ENCODE peak calls at places on chromosomes 7 and 10, in eight cellular contexts. P, U, R, Q, J, K, D and N are unnamed samples.

GRCh38 chr10:63738410-63738809 is 217.2 kb downstream of the REEP3 start:
- DNase-seq in P (no peak), U (peak; percentile 24), R (no peak), Q (peak; percentile 81), J (no peak), K (peak; percentile 66), D (no peak), N (no peak)

GRCh38 chr7:157612664-157613561 is 276.1 kb downstream of the DNAJB6 start:
- DNase-seq in P (peak; percentile 37), U (no peak), R (peak; percentile 76), Q (peak; percentile 17), J (no peak), K (no peak), D (peak; percentile 54), N (no peak)

GRCh38 chr10:59587083-59587755 is 122.4 kb downstream of the SLC16A9 start:
- DNase-seq in P (no peak), U (no peak), R (no peak), Q (no peak), J (no peak), K (no peak), D (no peak), N (no peak)

GRCh38 chr10:122471531-122472177 is 10.3 kb downstream of the HTRA1 start:
- DNase-seq in P (no peak), U (no peak), R (no peak), Q (peak; percentile 63), J (no peak), K (no peak), D (no peak), N (no peak)

GRCh38 chr7:122515404-122515803 is 183.5 kb downstream of the RNF133 start:
- DNase-seq in P (no peak), U (peak; percentile 2), R (no peak), Q (no peak), J (no peak), K (no peak), D (no peak), N (no peak)

GRCh38 chr10:82377608-82378007 is 502.6 kb downstream of the NRG3 start:
- DNase-seq in P (no peak), U (peak; percentile 21), R (no peak), Q (peak; percentile 81), J (no peak), K (peak; percentile 72), D (no peak), N (no peak)

GRCh38 chr7:3154881-3155494 is 111.3 kb upstream of the CARD11 start:
- DNase-seq in P (peak; percentile 40), U (peak; percentile 69), R (peak; percentile 75), Q (peak; percentile 61), J (peak; percentile 52), K (peak; percentile 75), D (peak; percentile 43), N (peak; percentile 31)

GRCh38 chr10:112980908-112981307 is 30.9 kb downstream of the TCF7L2 start:
- DNase-seq in P (no peak), U (no peak), R (no peak), Q (no peak), J (no peak), K (no peak), D (no peak), N (no peak)

GRCh38 chr10:6346621-6347020 is 143.9 kb downstream of the PFKFB3 start:
- DNase-seq in P (no peak), U (no peak), R (no peak), Q (no peak), J (no peak), K (no peak), D (no peak), N (no peak)

GRCh38 chr7:137454169-137455166 is 110.9 kb upstream of the PTN start:
- DNase-seq in P (no peak), U (no peak), R (peak; percentile 10), Q (peak; percentile 85), J (peak; percentile 85), K (peak; percentile 98), D (no peak), N (peak; percentile 68)